ENCODE peak calls at places on chromosomes 4 and X, in seven cellular contexts. B, T, I, C, P, F and N are unnamed samples.

GRCh38 chrX:15745179-15745578 is 7.1 kb downstream of the CA5B start:
- DNase-seq in P (no peak), F (no peak), T (no peak), C (no peak), I (no peak), B (no peak), N (no peak)

GRCh38 chr4:48979897-48980579 is 6.0 kb upstream of the CWH43 start:
- DNase-seq in I (no peak), C (no peak), P (no peak), B (no peak), T (no peak), F (no peak), N (no peak)

GRCh38 chr4:142549726-142550463 is 296.2 kb downstream of the INPP4B start:
- DNase-seq in F (peak), B (peak), P (peak), T (no peak), I (no peak), C (peak), N (no peak)

GRCh38 chrX:154526901-154527675 is 11.1 kb upstream of the FAM3A start:
- DNase-seq in C (peak), F (peak), I (peak), P (peak), T (peak), B (no peak), N (peak)

GRCh38 chr4:78532046-78532445 is 19.5 kb upstream of the ANXA3 start:
- DNase-seq in F (no peak), P (no peak), I (no peak), B (no peak), T (no peak), C (no peak), N (no peak)

GRCh38 chrX:1657367-1658082 is 42.7 kb downstream of the ASMT start:
- DNase-seq in T (no peak), C (peak), I (no peak), F (no peak), B (no peak), P (no peak), N (no peak)

GRCh38 chr4:153523941-153524386 is 57.8 kb downstream of the TMEM131L start:
- DNase-seq in I (no peak), T (no peak), F (no peak), B (no peak), C (no peak), P (no peak), N (no peak)

GRCh38 chr4:152524429-152524828 is 11.5 kb downstream of the FBXW7 start:
- DNase-seq in P (no peak), T (no peak), C (peak), F (no peak), I (no peak), B (no peak), N (no peak)

GRCh38 chr4:163415668-163416067 is 57.9 kb downstream of the TKTL2 start:
- DNase-seq in B (no peak), P (no peak), C (no peak), F (no peak), I (no peak), T (no peak), N (no peak)

GRCh38 chr4:17867259-17867658 is 56.5 kb downstream of the NCAPG start:
- DNase-seq in I (no peak), C (no peak), F (no peak), B (no peak), P (no peak), T (no peak), N (no peak)

GRCh38 chrX:2819345-2820130 is 9.2 kb upstream of the GYG2 start:
- DNase-seq in T (no peak), F (no peak), I (peak), B (peak), C (peak), P (no peak), N (no peak)

GRCh38 chrX:10450229-10450958 is 170.0 kb downstream of the MID1 start:
- DNase-seq in F (peak), B (no peak), I (no peak), T (no peak), C (no peak), P (peak), N (no peak)

GRCh38 chrX:23656684-23657083 is 10.6 kb upstream of the PRDX4 start:
- DNase-seq in F (no peak), T (no peak), B (no peak), I (no peak), P (no peak), C (no peak), N (no peak)

GRCh38 chr4:86401826-86402225 is 42.0 kb upstream of the MAPK10 start:
- DNase-seq in T (no peak), I (no peak), F (no peak), B (no peak), P (no peak), C (no peak), N (no peak)

GRCh38 chrX:33434256-33435092 is 223.1 kb upstream of the DMD start:
- DNase-seq in B (no peak), P (peak), C (peak), F (peak), I (peak), T (peak), N (no peak)

GRCh38 chrX:48569958-48570357 is 4.3 kb upstream of the RBM3 start:
- DNase-seq in P (peak), B (no peak), T (no peak), F (no peak), I (no peak), C (no peak), N (no peak)

GRCh38 chrX:150371877-150372276 is 8.8 kb downstream of the MAMLD1 start:
- DNase-seq in I (no peak), B (no peak), C (no peak), T (no peak), P (no peak), F (no peak), N (no peak)

GRCh38 chr4:24032371-24032989 is 142.6 kb upstream of the PPARGC1A start:
- DNase-seq in I (no peak), C (peak), B (no peak), P (no peak), F (no peak), T (no peak), N (no peak)

GRCh38 chr4:2805712-2806391 is 13.0 kb downstream of the SH3BP2 start:
- DNase-seq in B (no peak), F (no peak), T (peak), I (no peak), P (no peak), C (peak), N (peak)

GRCh38 chrX:45505214-45505613 is 304.5 kb upstream of the DIPK2B start:
- DNase-seq in B (no peak), I (no peak), T (no peak), C (peak), P (peak), F (peak), N (no peak)

GRCh38 chr4:147965873-147966272 is 234.0 kb downstream of the ARHGAP10 start:
- DNase-seq in T (no peak), B (no peak), C (no peak), P (no peak), I (no peak), F (no peak), N (no peak)

GRCh38 chr4:82865592-82865991 is 25.4 kb downstream of the SEC31A start:
- DNase-seq in B (no peak), T (no peak), I (no peak), F (peak), P (peak), C (peak), N (no peak)

GRCh38 chr4:81030617-81031388 is at the start of gene BMP3:
- DNase-seq in F (peak), T (no peak), P (no peak), I (no peak), C (peak), B (no peak), N (peak)

GRCh38 chr4:182207806-182208483 is 35.3 kb upstream of the TENM3 start:
- DNase-seq in F (peak), B (peak), T (no peak), P (peak), I (no peak), C (peak), N (no peak)

GRCh38 chr4:146959692-146960091 is 14.0 kb upstream of the TTC29 start:
- DNase-seq in B (no peak), P (peak), T (no peak), I (no peak), F (no peak), C (no peak), N (no peak)

GRCh38 chrX:13147758-13148157 is 103.3 kb upstream of the FAM9C start:
- DNase-seq in I (no peak), P (no peak), T (no peak), C (no peak), B (no peak), F (no peak), N (no peak)

GRCh38 chr4:107825072-107825789 is 499 bp downstream of the SGMS2 start:
- DNase-seq in P (peak), B (peak), T (peak), I (no peak), C (peak), F (peak), N (peak)

GRCh38 chr4:126221717-126222116 is 907.0 kb downstream of the FAT4 start:
- DNase-seq in T (no peak), B (no peak), F (no peak), P (no peak), C (no peak), I (no peak), N (no peak)

GRCh38 chrX:39609941-39610340 is 487.8 kb downstream of the BCOR start:
- DNase-seq in I (no peak), P (no peak), T (no peak), B (no peak), C (no peak), F (no peak), N (no peak)

GRCh38 chrX:65601530-65602281 is 65.7 kb upstream of the MSN start:
- DNase-seq in I (no peak), T (peak), B (no peak), C (peak), P (peak), F (peak), N (peak)

GRCh38 chrX:136880003-136880451 is 498 bp downstream of the RBMX start:
- DNase-seq in T (no peak), I (no peak), F (no peak), C (peak), B (peak), P (no peak), N (peak)

GRCh38 chr4:94527556-94528233 is 76.0 kb downstream of the PDLIM5 start:
- DNase-seq in P (no peak), I (no peak), F (no peak), B (no peak), C (no peak), T (no peak), N (no peak)

GRCh38 chr4:95059630-95060029 is 301.9 kb downstream of the BMPR1B start:
- DNase-seq in B (no peak), C (no peak), T (no peak), I (no peak), P (no peak), F (no peak), N (no peak)

GRCh38 chrX:12771445-12772069 is 19.7 kb upstream of the PRPS2 start:
- DNase-seq in I (peak), P (peak), C (peak), F (no peak), B (peak), T (peak), N (peak)

GRCh38 chr4:147733614-147734344 is 1.9 kb downstream of the ARHGAP10 start:
- DNase-seq in C (no peak), T (peak), I (no peak), B (no peak), F (no peak), P (no peak), N (peak)

GRCh38 chrX:72305286-72306084 is at the start of gene CITED1:
- DNase-seq in C (no peak), I (peak), B (peak), T (no peak), F (peak), P (no peak), N (no peak)

GRCh38 chrX:130083656-130084382 is 26.5 kb downstream of the ELF4 start:
- DNase-seq in F (no peak), C (no peak), B (no peak), T (no peak), P (no peak), I (no peak), N (no peak)

GRCh38 chr4:41142356-41142755 is 72.0 kb downstream of the APBB2 start:
- DNase-seq in I (no peak), C (no peak), F (no peak), B (no peak), P (no peak), T (peak), N (no peak)
- H3K27ac ChIP-seq in I (no peak), C (peak), F (peak), B (peak), P (peak), T (peak), N (peak)

DNA sequence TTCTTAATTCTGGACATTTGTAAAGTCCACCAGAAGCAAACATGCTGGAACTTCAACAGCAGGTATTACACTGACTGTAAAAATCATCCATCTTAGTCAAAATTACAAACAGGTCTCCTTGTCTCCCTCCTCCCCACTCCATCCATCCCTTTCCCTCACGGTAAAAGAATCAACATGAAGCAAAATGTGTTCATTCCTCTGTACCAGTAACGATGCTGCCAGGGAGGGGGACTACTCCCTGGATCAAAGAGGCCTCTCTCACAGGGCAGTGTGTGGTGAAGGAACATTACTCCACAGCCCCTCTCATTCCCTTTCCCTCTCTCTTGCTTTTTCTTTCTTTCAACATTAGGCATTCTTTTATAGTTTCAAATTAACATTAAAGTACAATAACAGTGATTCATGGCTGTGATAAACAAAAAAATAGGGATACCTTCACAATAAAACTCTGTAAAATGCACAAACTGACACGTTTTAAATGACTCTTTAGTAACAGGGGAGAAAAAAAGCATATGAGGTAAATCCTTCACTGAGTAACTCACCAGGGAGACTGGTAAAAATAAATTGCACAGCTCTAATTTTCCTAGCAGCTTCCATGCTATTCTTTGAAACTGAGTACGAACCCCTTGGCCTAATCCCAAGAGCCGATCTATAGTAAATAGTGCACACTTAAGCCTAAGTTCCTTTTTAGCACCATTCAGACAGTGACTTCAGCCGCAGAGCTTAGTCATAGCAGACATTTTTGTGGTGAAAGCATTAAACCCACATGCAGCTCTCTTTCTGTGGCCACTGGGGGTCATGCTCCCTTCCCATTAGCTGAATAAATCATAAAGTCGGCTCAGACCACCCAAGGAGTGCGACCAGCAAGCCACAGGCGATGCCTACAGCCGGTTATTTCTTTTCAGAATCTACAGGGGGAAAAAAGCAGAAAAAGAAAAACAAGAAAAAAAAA is 215.6 kb upstream of the GYPA start:
- DNase-seq in F (peak), C (peak), T (no peak), P (peak), I (no peak), B (peak), N (no peak)
- H3K27ac ChIP-seq in F (peak), C (no peak), T (no peak), P (no peak), I (no peak), B (peak), N (no peak)

DNA sequence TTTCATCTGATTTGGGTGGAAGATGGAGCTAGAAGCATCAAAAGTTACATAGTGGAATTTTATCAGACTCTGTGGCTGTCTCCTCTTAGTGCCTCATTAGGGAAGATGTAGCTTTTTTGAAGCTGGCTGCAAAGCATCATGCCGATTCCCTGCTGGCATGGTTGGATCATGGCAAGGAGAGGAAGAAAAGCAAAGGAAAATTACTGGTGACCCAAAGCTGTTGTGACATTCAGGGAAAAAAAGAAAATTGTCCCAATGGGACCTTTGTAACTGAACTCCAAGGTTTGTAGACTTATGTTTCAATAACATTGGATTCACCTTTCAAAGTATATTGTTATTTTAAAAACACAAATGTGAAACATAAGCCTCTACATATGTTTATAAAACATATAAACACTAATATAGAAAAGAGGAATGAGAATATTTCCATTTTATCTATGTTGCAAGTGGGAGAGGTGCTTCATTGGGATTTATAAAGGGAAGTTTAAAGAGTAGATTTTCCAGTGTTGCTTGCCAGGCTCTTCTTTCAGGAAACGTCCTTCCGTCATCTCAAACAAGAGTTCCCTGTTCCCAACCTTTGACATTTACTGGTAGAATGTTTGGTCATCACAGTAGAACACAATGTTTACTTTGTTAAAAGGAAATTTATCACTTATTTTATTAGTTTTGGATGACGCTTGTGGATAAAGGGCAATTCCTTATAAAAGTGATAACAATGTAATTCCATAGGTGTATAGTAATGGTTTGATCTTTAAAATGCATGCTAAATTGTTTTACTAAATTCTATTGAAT is 190.1 kb upstream of the GPRIN3 start:
- DNase-seq in C (peak), P (no peak), B (no peak), F (no peak), I (no peak), T (no peak), N (no peak)
- H3K27ac ChIP-seq in C (peak), P (no peak), B (no peak), F (no peak), I (no peak), T (no peak), N (no peak)

GRCh38 chr4:8370835-8371234 is 69.7 kb downstream of the ACOX3 start:
- DNase-seq in F (no peak), I (no peak), P (no peak), B (no peak), T (no peak), C (no peak), N (peak)
- H3K27ac ChIP-seq in F (no peak), I (no peak), P (no peak), B (no peak), T (no peak), C (no peak), N (no peak)